ENCODE peak calls at places on chromosome 1, in eight cellular contexts. Q is NCI-H774; X is T-helper 17 cell; N is PC-9; Y is Caco-2; F is neural progenitor cell; I is CD8-positive, alpha-beta memory T cell; U is GM12891. E is an unnamed sample.

GRCh38 chr1:247357062-247357780 is 25.6 kb upstream of the ZNF496 start:
- DNase-seq in U (no peak), X (no peak), Q (no peak), N (no peak), I (no peak), F (no peak), Y (no peak), E (no peak)

GRCh38 chr1:21854090-21854750 is 42.2 kb downstream of the LDLRAD2 start:
- DNase-seq in U (no peak), F (no peak), Y (no peak), I (no peak), Q (no peak), X (no peak), N (no peak), E (no peak)

GRCh38 chr1:149997585-149998262 is 12.8 kb downstream of the OTUD7B start:
- DNase-seq in N (no peak), Y (no peak), I (no peak), X (no peak), F (no peak), U (no peak), Q (no peak), E (no peak)

GRCh38 chr1:107949467-107950253 is 15.3 kb downstream of the VAV3 start:
- DNase-seq in N (no peak), F (no peak), Q (no peak), I (no peak), U (no peak), Y (no peak), X (no peak), E (no peak)

GRCh38 chr1:228275435-228276342 is 67.8 kb downstream of the OBSCN start:
- DNase-seq in X (peak; percentile 73), Y (peak; percentile 76), U (peak; percentile 88), F (peak; percentile 96), I (peak; percentile 83), N (no peak), Q (no peak), E (peak; percentile 88)

GRCh38 chr1:57064379-57064778 is 98.6 kb upstream of the C8B start:
- DNase-seq in N (no peak), U (no peak), F (no peak), X (no peak), I (no peak), Y (no peak), Q (no peak), E (no peak)

GRCh38 chr1:78277253-78277652 is 213.5 kb upstream of the PTGFR start:
- DNase-seq in U (no peak), X (no peak), N (peak; percentile 64), Y (no peak), I (no peak), Q (no peak), F (no peak), E (no peak)

GRCh38 chr1:97565886-97566285 is 354.9 kb downstream of the DPYD start:
- DNase-seq in X (no peak), Y (no peak), F (no peak), U (no peak), I (no peak), N (no peak), Q (no peak), E (no peak)

GRCh38 chr1:150243003-150243402 is 7.1 kb upstream of the ANP32E start:
- DNase-seq in Q (no peak), Y (no peak), N (no peak), I (no peak), F (no peak), X (no peak), U (no peak), E (no peak)

GRCh38 chr1:229030642-229031390 is 240.1 kb upstream of the RAB4A start:
- DNase-seq in Q (no peak), N (no peak), F (no peak), I (no peak), U (no peak), X (no peak), Y (no peak), E (no peak)

GRCh38 chr1:63124666-63125191 is 197.6 kb upstream of the FOXD3 start:
- DNase-seq in X (no peak), I (no peak), N (no peak), F (no peak), Q (no peak), Y (no peak), U (peak; percentile 6), E (no peak)

GRCh38 chr1:233673947-233674431 is 60.1 kb downstream of the KCNK1 start:
- DNase-seq in I (no peak), Y (no peak), U (no peak), N (peak; percentile 66), X (no peak), F (no peak), Q (no peak), E (no peak)

GRCh38 chr1:31588751-31589515 is 12.6 kb downstream of the TINAGL1 start:
- DNase-seq in I (no peak), N (peak; percentile 83), X (no peak), U (no peak), Q (no peak), Y (no peak), F (peak; percentile 51), E (no peak)

GRCh38 chr1:1361982-1362423 is 3.6 kb upstream of the MXRA8 start:
- DNase-seq in I (no peak), N (no peak), Y (no peak), X (no peak), U (no peak), F (no peak), Q (no peak), E (no peak)

GRCh38 chr1:66271904-66272254 is 262.1 kb upstream of the SGIP1 start:
- DNase-seq in N (no peak), U (no peak), F (no peak), X (no peak), Q (no peak), I (no peak), Y (no peak), E (no peak)

GRCh38 chr1:241972703-241973375 is 15.3 kb downstream of the BECN2 start:
- DNase-seq in I (no peak), N (no peak), Q (no peak), F (peak; percentile 74), Y (peak; percentile 59), U (no peak), X (no peak), E (no peak)

GRCh38 chr1:205933672-205934618 is 9.3 kb downstream of the SLC26A9 start:
- DNase-seq in U (no peak), N (peak; percentile 99), X (no peak), I (no peak), Q (no peak), F (peak; percentile 37), Y (no peak), E (no peak)

GRCh38 chr1:1306661-1307260 is 969 bp downstream of the ACAP3 start:
- DNase-seq in F (no peak), X (no peak), U (no peak), I (no peak), Q (no peak), N (no peak), Y (no peak), E (no peak)

GRCh38 chr1:24309762-24310485 is 9.2 kb upstream of the GRHL3 start:
- DNase-seq in Q (no peak), U (no peak), I (no peak), Y (no peak), X (no peak), N (peak; percentile 71), F (no peak), E (no peak)

GRCh38 chr1:12469493-12469892 is 148.5 kb downstream of the DHRS3 start:
- DNase-seq in Q (no peak), N (no peak), Y (no peak), U (no peak), I (no peak), F (no peak), X (no peak), E (no peak)

GRCh38 chr1:1164701-1165451 is 8.8 kb upstream of the TTLL10 start:
- DNase-seq in Q (no peak), N (peak; percentile 76), U (no peak), X (no peak), F (peak; percentile 62), Y (peak; percentile 64), I (no peak), E (no peak)

GRCh38 chr1:32798679-32799416 is 18.3 kb downstream of the YARS1 start:
- DNase-seq in Q (no peak), Y (no peak), I (no peak), N (no peak), F (no peak), U (no peak), X (no peak), E (no peak)

GRCh38 chr1:18949689-18950414 is 6.6 kb downstream of the IFFO2 start:
- DNase-seq in Q (no peak), X (no peak), N (no peak), I (no peak), Y (no peak), U (no peak), F (peak; percentile 77), E (no peak)

GRCh38 chr1:244651956-244652698 is 799 bp upstream of the DESI2 start:
- DNase-seq in Y (no peak), F (peak; percentile 21), I (no peak), X (no peak), N (no peak), Q (no peak), U (no peak), E (no peak)

GRCh38 chr1:154788886-154789285 is 81.2 kb downstream of the KCNN3 start:
- DNase-seq in U (no peak), F (no peak), N (no peak), I (no peak), Q (no peak), X (no peak), Y (no peak), E (no peak)

GRCh38 chr1:8261398-8261762 is 56.5 kb upstream of the SLC45A1 start:
- DNase-seq in N (no peak), Q (no peak), X (no peak), U (no peak), I (no peak), F (no peak), Y (no peak), E (no peak)

GRCh38 chr1:154624756-154625643 is 17.0 kb upstream of the ADAR start:
- DNase-seq in X (no peak), N (no peak), Y (no peak), Q (no peak), I (no peak), F (no peak), U (no peak), E (no peak)

GRCh38 chr1:23198373-23198772 is 18.9 kb downstream of the HTR1D start:
- DNase-seq in N (peak; percentile 85), F (no peak), U (no peak), I (no peak), X (no peak), Q (no peak), Y (no peak), E (no peak)

GRCh38 chr1:181517181-181517875 is 34.0 kb downstream of the CACNA1E start:
- DNase-seq in X (no peak), I (no peak), U (no peak), N (no peak), Q (no peak), Y (no peak), F (no peak), E (no peak)

E was measured in activated effector memory CD4-positive, alpha-beta T cell treated with Interleukin-2 at 50 U/mL for 16 hours.